ENCODE peak calls at places on chromosomes 16 and 17, in ten cellular contexts. One of them, this sample, is unnamed.

GRCh38 chr16:86245895-86246294 is 264.4 kb upstream of the FOXF1 start:
- DNase-seq in neural crest cell: no peak
- DNase-seq in testis: no peak
- DNase-seq in K562: no peak
- DNase-seq in Calu3: no peak
- DNase-seq in GM12864: no peak
- DNase-seq in GM13977: no peak
- DNase-seq in dorsolateral prefrontal cortex: no peak
- DNase-seq in AG10803: no peak
- DNase-seq in choroid plexus epithelial cell: no peak
- DNase-seq in this sample: no peak

GRCh38 chr16:48459167-48459566 is 74.0 kb upstream of the SIAH1 start:
- DNase-seq in AG10803: no peak
- DNase-seq in K562: no peak
- DNase-seq in neural crest cell: no peak
- DNase-seq in GM13977: peak; percentile 33
- DNase-seq in testis: no peak
- DNase-seq in Calu3: no peak
- DNase-seq in choroid plexus epithelial cell: no peak
- DNase-seq in dorsolateral prefrontal cortex: no peak
- DNase-seq in GM12864: no peak
- DNase-seq in this sample: no peak

GRCh38 chr17:82281502-82282238 is 8.2 kb upstream of the CSNK1D start:
- DNase-seq in choroid plexus epithelial cell: no peak
- DNase-seq in GM12864: no peak
- DNase-seq in neural crest cell: no peak
- DNase-seq in AG10803: no peak
- DNase-seq in GM13977: no peak
- DNase-seq in testis: no peak
- DNase-seq in Calu3: peak; percentile 80
- DNase-seq in dorsolateral prefrontal cortex: no peak
- DNase-seq in K562: no peak
- DNase-seq in this sample: no peak

GRCh38 chr17:60554377-60554788 is 28.3 kb upstream of the APPBP2 start:
- DNase-seq in GM12864: no peak
- DNase-seq in Calu3: peak; percentile 66
- DNase-seq in neural crest cell: no peak
- DNase-seq in GM13977: no peak
- DNase-seq in choroid plexus epithelial cell: peak; percentile 97
- DNase-seq in AG10803: peak; percentile 98
- DNase-seq in testis: peak; percentile 56
- DNase-seq in dorsolateral prefrontal cortex: no peak
- DNase-seq in K562: no peak
- DNase-seq in this sample: no peak

GRCh38 chr17:50613596-50613995 is 21.1 kb upstream of the ABCC3 start:
- DNase-seq in testis: no peak
- DNase-seq in dorsolateral prefrontal cortex: no peak
- DNase-seq in choroid plexus epithelial cell: peak; percentile 25
- DNase-seq in GM12864: no peak
- DNase-seq in Calu3: no peak
- DNase-seq in neural crest cell: no peak
- DNase-seq in K562: no peak
- DNase-seq in AG10803: no peak
- DNase-seq in GM13977: no peak
- DNase-seq in this sample: no peak

GRCh38 chr17:7045492-7046126 is 1.7 kb upstream of the SLC16A11 start:
- DNase-seq in dorsolateral prefrontal cortex: no peak
- DNase-seq in neural crest cell: peak; percentile 33
- DNase-seq in choroid plexus epithelial cell: peak; percentile 92
- DNase-seq in Calu3: peak; percentile 45
- DNase-seq in testis: peak; percentile 69
- DNase-seq in GM13977: peak; percentile 60
- DNase-seq in AG10803: peak; percentile 81
- DNase-seq in K562: no peak
- DNase-seq in GM12864: no peak
- DNase-seq in this sample: no peak

GRCh38 chr17:49952912-49953497 is 16.0 kb upstream of the DLX4 start:
- DNase-seq in neural crest cell: no peak
- DNase-seq in AG10803: no peak
- DNase-seq in GM13977: no peak
- DNase-seq in choroid plexus epithelial cell: peak; percentile 16
- DNase-seq in Calu3: no peak
- DNase-seq in testis: no peak
- DNase-seq in GM12864: no peak
- DNase-seq in dorsolateral prefrontal cortex: no peak
- DNase-seq in K562: no peak
- DNase-seq in this sample: no peak

GRCh38 chr17:69447726-69448125 is 33.2 kb downstream of the MAP2K6 start:
- DNase-seq in neural crest cell: no peak
- DNase-seq in GM12864: no peak
- DNase-seq in K562: no peak
- DNase-seq in choroid plexus epithelial cell: no peak
- DNase-seq in dorsolateral prefrontal cortex: no peak
- DNase-seq in GM13977: no peak
- DNase-seq in AG10803: peak; percentile 11
- DNase-seq in testis: peak; percentile 51
- DNase-seq in Calu3: no peak
- DNase-seq in this sample: no peak

GRCh38 chr16:82031116-82032084 is 3.7 kb upstream of the HSD17B2 start:
- DNase-seq in neural crest cell: no peak
- DNase-seq in Calu3: peak; percentile 41
- DNase-seq in dorsolateral prefrontal cortex: no peak
- DNase-seq in K562: peak; percentile 35
- DNase-seq in testis: no peak
- DNase-seq in GM13977: peak; percentile 44
- DNase-seq in AG10803: peak; percentile 83
- DNase-seq in choroid plexus epithelial cell: peak; percentile 86
- DNase-seq in GM12864: no peak
- DNase-seq in this sample: no peak

GRCh38 chr17:40956401-40957254 is 10.1 kb downstream of the KRT39 start:
- DNase-seq in K562: no peak
- DNase-seq in dorsolateral prefrontal cortex: no peak
- DNase-seq in GM13977: no peak
- DNase-seq in choroid plexus epithelial cell: peak; percentile 93
- DNase-seq in neural crest cell: no peak
- DNase-seq in GM12864: no peak
- DNase-seq in Calu3: peak; percentile 88
- DNase-seq in testis: no peak
- DNase-seq in AG10803: peak; percentile 96
- DNase-seq in this sample: no peak

GRCh38 chr17:489758-490329 is 137.2 kb upstream of the RPH3AL start:
- DNase-seq in neural crest cell: peak; percentile 26
- DNase-seq in Calu3: peak; percentile 4
- DNase-seq in AG10803: peak; percentile 58
- DNase-seq in testis: peak; percentile 43
- DNase-seq in GM12864: no peak
- DNase-seq in dorsolateral prefrontal cortex: no peak
- DNase-seq in K562: peak; percentile 34
- DNase-seq in GM13977: peak; percentile 61
- DNase-seq in choroid plexus epithelial cell: peak; percentile 42
- DNase-seq in this sample: peak; percentile 37

GRCh38 chr16:4935231-4935855 is 1.6 kb downstream of the PPL start:
- DNase-seq in neural crest cell: no peak
- DNase-seq in AG10803: peak; percentile 98
- DNase-seq in GM12864: no peak
- DNase-seq in GM13977: no peak
- DNase-seq in choroid plexus epithelial cell: no peak
- DNase-seq in K562: no peak
- DNase-seq in dorsolateral prefrontal cortex: no peak
- DNase-seq in testis: peak; percentile 63
- DNase-seq in Calu3: peak; percentile 49
- DNase-seq in this sample: no peak

GRCh38 chr16:66273036-66273435 is 93.5 kb upstream of the CDH5 start:
- DNase-seq in AG10803: no peak
- DNase-seq in neural crest cell: no peak
- DNase-seq in choroid plexus epithelial cell: no peak
- DNase-seq in GM13977: no peak
- DNase-seq in GM12864: no peak
- DNase-seq in testis: no peak
- DNase-seq in dorsolateral prefrontal cortex: no peak
- DNase-seq in K562: no peak
- DNase-seq in Calu3: no peak
- DNase-seq in this sample: no peak

GRCh38 chr17:80457236-80457856 is 19.1 kb downstream of the NPTX1 start:
- DNase-seq in testis: no peak
- DNase-seq in K562: peak; percentile 49
- DNase-seq in GM12864: no peak
- DNase-seq in Calu3: peak; percentile 42
- DNase-seq in GM13977: no peak
- DNase-seq in AG10803: no peak
- DNase-seq in dorsolateral prefrontal cortex: no peak
- DNase-seq in choroid plexus epithelial cell: no peak
- DNase-seq in neural crest cell: no peak
- DNase-seq in this sample: no peak

GRCh38 chr17:61149862-61150362 is 249.7 kb upstream of the TBX2 start:
- DNase-seq in testis: no peak
- DNase-seq in choroid plexus epithelial cell: no peak
- DNase-seq in dorsolateral prefrontal cortex: no peak
- DNase-seq in AG10803: no peak
- DNase-seq in neural crest cell: no peak
- DNase-seq in K562: no peak
- DNase-seq in GM12864: no peak
- DNase-seq in GM13977: no peak
- DNase-seq in Calu3: no peak
- DNase-seq in this sample: no peak

GRCh38 chr16:19815418-19815817 is 69.2 kb downstream of the GPRC5B start:
- DNase-seq in GM12864: no peak
- DNase-seq in testis: no peak
- DNase-seq in Calu3: no peak
- DNase-seq in AG10803: no peak
- DNase-seq in dorsolateral prefrontal cortex: no peak
- DNase-seq in GM13977: no peak
- DNase-seq in neural crest cell: no peak
- DNase-seq in choroid plexus epithelial cell: no peak
- DNase-seq in K562: no peak
- DNase-seq in this sample: no peak

GRCh38 chr16:69848635-69849545 is 86.8 kb downstream of the WWP2 start:
- DNase-seq in choroid plexus epithelial cell: peak; percentile 58
- DNase-seq in Calu3: no peak
- DNase-seq in neural crest cell: no peak
- DNase-seq in dorsolateral prefrontal cortex: peak; percentile 54
- DNase-seq in K562: no peak
- DNase-seq in testis: peak; percentile 79
- DNase-seq in AG10803: peak; percentile 93
- DNase-seq in GM13977: no peak
- DNase-seq in GM12864: no peak
- DNase-seq in this sample: no peak
- TF ChIP-seq CTCF in choroid plexus epithelial cell: peak; percentile 33
- TF ChIP-seq CTCF in Calu3: no peak
- TF ChIP-seq CTCF in neural crest cell: no peak
- TF ChIP-seq CTCF in dorsolateral prefrontal cortex: no peak
- TF ChIP-seq CTCF in K562: no peak
- TF ChIP-seq CTCF in testis: no peak
- TF ChIP-seq CTCF in AG10803: peak; percentile 34
- TF ChIP-seq CTCF in GM13977: no peak
- TF ChIP-seq CTCF in GM12864: no peak
- TF ChIP-seq CTCF in this sample: no peak

GRCh38 chr17:3551189-3551588 is 6.4 kb downstream of the TRPV3 start:
- DNase-seq in Calu3: no peak
- DNase-seq in GM13977: no peak
- DNase-seq in GM12864: no peak
- DNase-seq in K562: no peak
- DNase-seq in neural crest cell: no peak
- DNase-seq in dorsolateral prefrontal cortex: no peak
- DNase-seq in choroid plexus epithelial cell: no peak
- DNase-seq in AG10803: no peak
- DNase-seq in testis: no peak
- DNase-seq in this sample: no peak
- TF ChIP-seq CTCF in Calu3: no peak
- TF ChIP-seq CTCF in GM13977: no peak
- TF ChIP-seq CTCF in GM12864: peak; percentile 14
- TF ChIP-seq CTCF in K562: no peak
- TF ChIP-seq CTCF in neural crest cell: no peak
- TF ChIP-seq CTCF in dorsolateral prefrontal cortex: no peak
- TF ChIP-seq CTCF in choroid plexus epithelial cell: peak; percentile 18
- TF ChIP-seq CTCF in AG10803: no peak
- TF ChIP-seq CTCF in testis: no peak
- TF ChIP-seq CTCF in this sample: no peak

DNA sequence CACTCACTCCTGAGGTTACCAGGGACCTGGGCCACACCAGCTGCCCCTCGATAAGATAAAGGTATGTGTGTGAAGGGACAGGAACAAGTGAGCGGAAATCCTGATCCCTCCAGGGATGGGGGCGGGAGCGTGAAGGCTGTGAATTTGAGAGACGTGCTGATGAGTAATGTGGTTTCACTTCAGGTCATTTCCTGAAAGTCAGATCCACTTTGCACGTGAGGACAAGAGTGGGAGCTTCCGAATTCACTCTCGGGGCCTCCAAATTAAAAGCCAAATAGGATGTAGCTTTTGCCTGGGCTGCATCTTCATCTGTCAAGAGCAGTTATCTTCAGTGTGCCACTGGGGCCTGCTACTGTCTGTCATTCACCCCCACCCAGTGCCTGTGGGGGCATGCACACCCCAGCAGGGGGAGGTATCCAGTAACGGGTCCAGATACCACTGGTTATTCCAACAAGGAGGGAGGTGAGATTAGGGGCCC is 87.4 kb upstream of the LHX1 start:
- DNase-seq in dorsolateral prefrontal cortex: no peak
- DNase-seq in Calu3: peak; percentile 50
- DNase-seq in neural crest cell: no peak
- DNase-seq in AG10803: peak; percentile 52
- DNase-seq in testis: no peak
- DNase-seq in GM12864: peak; percentile 53
- DNase-seq in choroid plexus epithelial cell: peak; percentile 78
- DNase-seq in K562: peak; percentile 48
- DNase-seq in GM13977: peak; percentile 45
- DNase-seq in this sample: no peak
- TF ChIP-seq CTCF in dorsolateral prefrontal cortex: no peak
- TF ChIP-seq CTCF in Calu3: peak; percentile 59
- TF ChIP-seq CTCF in neural crest cell: no peak
- TF ChIP-seq CTCF in AG10803: no peak
- TF ChIP-seq CTCF in testis: no peak
- TF ChIP-seq CTCF in GM12864: peak; percentile 21
- TF ChIP-seq CTCF in choroid plexus epithelial cell: peak; percentile 37
- TF ChIP-seq CTCF in K562: peak; percentile 42
- TF ChIP-seq CTCF in GM13977: no peak
- TF ChIP-seq CTCF in this sample: no peak

GRCh38 chr16:15509593-15510520 is 75.5 kb downstream of the BMERB1 start:
- DNase-seq in choroid plexus epithelial cell: peak; percentile 98
- DNase-seq in neural crest cell: no peak
- DNase-seq in Calu3: no peak
- DNase-seq in testis: no peak
- DNase-seq in K562: no peak
- DNase-seq in AG10803: peak; percentile 75
- DNase-seq in dorsolateral prefrontal cortex: no peak
- DNase-seq in GM13977: no peak
- DNase-seq in GM12864: no peak
- DNase-seq in this sample: no peak
- TF ChIP-seq CTCF in choroid plexus epithelial cell: peak; percentile 39
- TF ChIP-seq CTCF in neural crest cell: no peak
- TF ChIP-seq CTCF in Calu3: no peak
- TF ChIP-seq CTCF in testis: no peak
- TF ChIP-seq CTCF in K562: peak; percentile 14
- TF ChIP-seq CTCF in AG10803: peak; percentile 39
- TF ChIP-seq CTCF in dorsolateral prefrontal cortex: no peak
- TF ChIP-seq CTCF in GM13977: no peak
- TF ChIP-seq CTCF in GM12864: no peak
- TF ChIP-seq CTCF in this sample: no peak

This sample was measured in activated B cell treated with CpG ODN at 0.5 μM for 24 hours.